ENCODE peak calls at places on chromosomes 7 and 10, in six cellular contexts. One of them, this sample, is unnamed. For H3K36me3, H3K4me1 and H3K9me3, the result is how much of the 10 kb centered on the place peaks cover.

GRCh38 chr10:23351914-23352313 is 7.3 kb upstream of the C10orf67 start:
- DNase-seq in neural progenitor cell: no peak
- DNase-seq in adipocyte: peak
- DNase-seq in stomach: no peak
- DNase-seq in lower lobe of right lung: no peak
- DNase-seq in SJCRH30: no peak
- DNase-seq in this sample: no peak

GRCh38 chr10:46551701-46552525 is 4.5 kb downstream of the GPRIN2 start:
- DNase-seq in neural progenitor cell: no peak
- DNase-seq in adipocyte: no peak
- DNase-seq in stomach: peak
- DNase-seq in lower lobe of right lung: peak
- DNase-seq in SJCRH30: no peak
- DNase-seq in this sample: no peak

GRCh38 chr10:7121154-7121797 is 289.6 kb downstream of the SFMBT2 start:
- DNase-seq in neural progenitor cell: peak
- DNase-seq in adipocyte: no peak
- DNase-seq in stomach: peak
- DNase-seq in lower lobe of right lung: peak
- DNase-seq in SJCRH30: peak
- DNase-seq in this sample: peak

GRCh38 chr10:43292745-43293676 is 26.1 kb upstream of the RASGEF1A start:
- DNase-seq in neural progenitor cell: peak
- DNase-seq in adipocyte: peak
- DNase-seq in stomach: peak
- DNase-seq in lower lobe of right lung: peak
- DNase-seq in SJCRH30: peak
- DNase-seq in this sample: peak

GRCh38 chr7:24572421-24573007 is 738 bp upstream of the PALS2 start:
- DNase-seq in neural progenitor cell: no peak
- DNase-seq in adipocyte: peak
- DNase-seq in stomach: no peak
- DNase-seq in lower lobe of right lung: no peak
- DNase-seq in SJCRH30: peak
- DNase-seq in this sample: peak

GRCh38 chr10:124731551-124731950 is 12.6 kb downstream of the FAM53B start:
- DNase-seq in neural progenitor cell: no peak
- DNase-seq in adipocyte: no peak
- DNase-seq in stomach: no peak
- DNase-seq in lower lobe of right lung: no peak
- DNase-seq in SJCRH30: no peak
- DNase-seq in this sample: no peak

GRCh38 chr7:128115326-128115820 is 84.1 kb upstream of the LRRC4 start:
- DNase-seq in neural progenitor cell: no peak
- DNase-seq in adipocyte: peak
- DNase-seq in stomach: no peak
- DNase-seq in lower lobe of right lung: no peak
- DNase-seq in SJCRH30: no peak
- DNase-seq in this sample: no peak

GRCh38 chr10:132979491-132980425 is 37.4 kb upstream of the CFAP46 start:
- DNase-seq in neural progenitor cell: no peak
- DNase-seq in adipocyte: no peak
- DNase-seq in stomach: no peak
- DNase-seq in lower lobe of right lung: peak
- DNase-seq in SJCRH30: no peak
- DNase-seq in this sample: no peak

GRCh38 chr10:81502677-81503359 is 372.2 kb upstream of the NRG3 start:
- DNase-seq in neural progenitor cell: no peak
- DNase-seq in adipocyte: no peak
- DNase-seq in stomach: no peak
- DNase-seq in lower lobe of right lung: peak
- DNase-seq in SJCRH30: no peak
- DNase-seq in this sample: no peak

GRCh38 chr7:100220833-100221718 is 1.3 kb downstream of the PVRIG start:
- DNase-seq in neural progenitor cell: no peak
- DNase-seq in adipocyte: no peak
- DNase-seq in stomach: peak
- DNase-seq in lower lobe of right lung: no peak
- DNase-seq in SJCRH30: no peak
- DNase-seq in this sample: no peak

GRCh38 chr10:132392811-132393694 is 3.9 kb upstream of the PWWP2B start:
- DNase-seq in neural progenitor cell: no peak
- DNase-seq in adipocyte: peak
- DNase-seq in stomach: no peak
- DNase-seq in lower lobe of right lung: no peak
- DNase-seq in SJCRH30: no peak
- DNase-seq in this sample: no peak

GRCh38 chr7:129279757-129280156 is 54.9 kb downstream of the AHCYL2 start:
- DNase-seq in neural progenitor cell: no peak
- DNase-seq in adipocyte: no peak
- DNase-seq in stomach: no peak
- DNase-seq in lower lobe of right lung: no peak
- DNase-seq in SJCRH30: no peak
- DNase-seq in this sample: no peak

DNA sequence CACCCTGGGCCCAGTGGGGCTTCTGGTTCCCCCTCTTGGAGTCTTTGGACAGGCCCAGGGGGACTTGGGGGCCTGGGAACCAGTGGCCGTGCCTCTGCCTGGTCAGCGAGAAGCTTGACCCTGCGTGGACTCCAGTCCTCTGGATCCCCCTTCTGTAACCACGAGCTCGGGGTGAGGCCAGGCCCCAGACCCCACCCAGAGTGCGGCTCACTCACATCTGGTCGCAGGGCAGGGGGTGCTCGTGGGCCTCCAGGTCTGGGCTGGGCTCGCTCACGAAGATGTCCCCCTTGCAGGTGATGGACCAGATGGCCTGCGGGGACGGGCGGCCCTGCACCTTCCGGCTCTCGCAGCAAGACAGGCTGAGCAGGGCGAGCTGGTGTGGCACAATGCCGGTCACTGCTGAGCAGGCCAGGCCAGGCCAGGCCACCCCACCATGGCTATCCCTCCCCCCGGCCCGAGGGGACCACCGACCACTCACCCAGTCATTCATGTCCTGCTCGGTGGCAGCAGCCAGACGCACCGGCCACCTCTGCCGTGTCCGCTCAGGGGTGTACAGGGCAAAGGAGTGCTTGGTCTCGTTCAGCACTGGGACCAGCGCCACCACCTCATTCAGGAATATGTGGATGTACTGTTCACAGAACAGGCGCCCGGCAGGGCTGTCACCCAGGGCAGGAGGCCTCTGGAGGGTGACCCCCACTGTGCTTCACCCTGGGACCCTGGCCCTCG is 19.7 kb downstream of the BHLHA15 start:
- DNase-seq in neural progenitor cell: no peak
- DNase-seq in adipocyte: no peak
- DNase-seq in stomach: no peak
- DNase-seq in lower lobe of right lung: no peak
- DNase-seq in SJCRH30: no peak
- DNase-seq in this sample: no peak
- H3K36me3 ChIP-seq in neural progenitor cell: under half
- H3K36me3 ChIP-seq in adipocyte: under half
- H3K36me3 ChIP-seq in stomach: half or more
- H3K36me3 ChIP-seq in lower lobe of right lung: half or more
- H3K36me3 ChIP-seq in SJCRH30: under half
- H3K36me3 ChIP-seq in this sample: under half

DNA sequence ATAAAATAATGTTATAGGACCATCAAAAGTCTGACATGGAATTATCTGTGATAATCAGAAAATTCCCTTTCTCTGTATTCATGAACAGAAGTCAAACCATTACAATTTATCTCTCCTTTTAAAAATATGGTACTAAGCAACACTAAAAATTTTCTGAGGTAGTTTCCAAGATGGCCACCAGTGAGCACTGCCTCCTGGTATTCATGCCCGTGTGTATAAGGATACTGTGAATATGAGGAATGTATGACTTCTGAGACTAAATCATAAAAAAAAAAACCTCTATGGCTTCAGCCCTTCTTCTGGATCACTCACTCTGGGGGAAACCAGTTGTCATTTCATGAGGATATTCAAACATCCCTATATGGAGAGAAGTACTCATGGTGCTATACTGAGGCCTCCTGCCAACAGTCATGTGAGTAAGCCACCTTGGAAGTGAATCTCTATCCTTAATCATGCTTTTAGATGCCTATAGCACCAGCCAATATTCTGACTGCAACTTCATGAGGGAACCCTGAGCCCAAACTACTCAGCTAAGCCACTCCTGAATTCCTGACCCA is 41.1 kb downstream of the SIRT1 start:
- DNase-seq in neural progenitor cell: no peak
- DNase-seq in adipocyte: peak
- DNase-seq in stomach: no peak
- DNase-seq in lower lobe of right lung: no peak
- DNase-seq in SJCRH30: no peak
- DNase-seq in this sample: no peak
- H3K4me1 ChIP-seq in neural progenitor cell: under half
- H3K4me1 ChIP-seq in adipocyte: half or more
- H3K4me1 ChIP-seq in stomach: under half
- H3K4me1 ChIP-seq in lower lobe of right lung: under half
- H3K4me1 ChIP-seq in SJCRH30: under half
- H3K4me1 ChIP-seq in this sample: under half

GRCh38 chr7:97576043-97576442 is 155.8 kb upstream of the TAC1 start:
- DNase-seq in neural progenitor cell: peak
- DNase-seq in adipocyte: no peak
- DNase-seq in stomach: no peak
- DNase-seq in lower lobe of right lung: no peak
- DNase-seq in SJCRH30: no peak
- DNase-seq in this sample: no peak

GRCh38 chr7:97578225-97578624 is 153.7 kb upstream of the TAC1 start:
- DNase-seq in neural progenitor cell: no peak
- DNase-seq in adipocyte: no peak
- DNase-seq in stomach: no peak
- DNase-seq in lower lobe of right lung: no peak
- DNase-seq in SJCRH30: no peak
- DNase-seq in this sample: no peak

DNA sequence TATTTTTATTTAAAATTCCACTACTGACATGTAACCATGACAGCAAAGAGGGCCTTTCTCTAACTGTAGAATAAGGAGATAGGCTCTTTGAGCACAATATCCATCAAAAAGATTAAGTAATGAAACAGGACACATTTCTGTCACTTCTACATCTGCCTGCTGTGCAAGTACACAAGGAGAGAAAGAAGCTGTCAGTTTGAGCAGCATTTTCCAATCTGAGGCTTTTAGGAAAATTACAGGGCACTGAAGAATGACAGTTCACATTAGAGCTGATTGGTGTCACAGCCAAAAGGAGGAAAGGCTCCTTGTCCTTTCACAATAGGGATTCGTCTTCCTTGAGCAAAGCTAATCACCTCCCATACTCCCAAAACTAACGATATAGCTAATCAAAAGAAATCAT is 158.8 kb upstream of the TAC1 start:
- DNase-seq in neural progenitor cell: peak
- DNase-seq in adipocyte: no peak
- DNase-seq in stomach: no peak
- DNase-seq in lower lobe of right lung: no peak
- DNase-seq in SJCRH30: no peak
- DNase-seq in this sample: no peak
- H3K9me3 ChIP-seq in neural progenitor cell: under half
- H3K9me3 ChIP-seq in adipocyte: under half
- H3K9me3 ChIP-seq in stomach: under half
- H3K9me3 ChIP-seq in lower lobe of right lung: under half
- H3K9me3 ChIP-seq in SJCRH30: under half
- H3K9me3 ChIP-seq in this sample: under half

DNA sequence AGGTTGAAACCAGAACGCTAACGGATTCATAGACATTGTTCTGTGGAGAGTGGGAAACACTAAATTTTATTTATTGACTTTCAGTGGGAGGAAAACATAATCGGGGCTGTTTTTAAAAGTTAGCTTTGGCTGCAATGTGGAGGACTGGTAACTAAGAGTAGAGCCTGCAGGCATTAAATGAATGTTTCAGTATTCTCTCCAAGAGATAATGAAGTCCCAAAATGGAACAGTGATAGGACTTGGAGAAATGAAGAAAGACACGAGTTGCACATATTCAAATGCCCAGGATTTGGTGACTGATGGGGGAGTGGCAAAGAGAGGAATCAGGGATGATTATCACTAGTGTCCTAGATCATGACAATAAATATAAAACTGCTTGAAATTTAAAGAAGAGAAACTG is 359.8 kb upstream of the LRRTM3 start:
- DNase-seq in neural progenitor cell: no peak
- DNase-seq in adipocyte: no peak
- DNase-seq in stomach: no peak
- DNase-seq in lower lobe of right lung: no peak
- DNase-seq in SJCRH30: no peak
- DNase-seq in this sample: no peak
- H3K36me3 ChIP-seq in neural progenitor cell: under half
- H3K36me3 ChIP-seq in adipocyte: under half
- H3K36me3 ChIP-seq in stomach: under half
- H3K36me3 ChIP-seq in lower lobe of right lung: under half
- H3K36me3 ChIP-seq in SJCRH30: under half
- H3K36me3 ChIP-seq in this sample: under half

GRCh38 chr7:48087349-48087748 is 1.7 kb upstream of the UPP1 start:
- DNase-seq in neural progenitor cell: no peak
- DNase-seq in adipocyte: peak
- DNase-seq in stomach: no peak
- DNase-seq in lower lobe of right lung: no peak
- DNase-seq in SJCRH30: no peak
- DNase-seq in this sample: no peak
- H3K4me1 ChIP-seq in neural progenitor cell: under half
- H3K4me1 ChIP-seq in adipocyte: half or more
- H3K4me1 ChIP-seq in stomach: under half
- H3K4me1 ChIP-seq in lower lobe of right lung: half or more
- H3K4me1 ChIP-seq in SJCRH30: under half
- H3K4me1 ChIP-seq in this sample: under half